ENCODE peak calls at places on chromosomes 12 and 14, in ten cellular contexts. One of them, this sample, is unnamed.

GRCh38 chr14:37550511-37550910 is 44.5 kb downstream of the FOXA1 start:
- DNase-seq in AG04450: peak; percentile 49
- DNase-seq in CD8-positive, alpha-beta T cell: no peak
- DNase-seq in NCI-H748 treated with DMSO at 0.1 percent for 48 hours: no peak
- DNase-seq in stimulated activated CD8-positive, alpha-beta memory T cell treated with anti-CD3 and anti-CD28 coated beads, Interleukin-7, amount 100 ng/mL, for 24 hours: no peak
- DNase-seq in foreskin fibroblast: peak; percentile 26
- DNase-seq in MG63: no peak
- DNase-seq in HS-5: no peak
- DNase-seq in activated T-helper 1 cell treated with Interleukin-2 at 50 U/mL for 16 hours: no peak
- DNase-seq in NCI-H2081: peak; percentile 54
- DNase-seq in this sample: peak; percentile 23

GRCh38 chr12:78568326-78569020 is 296.1 kb upstream of the SYT1 start:
- DNase-seq in AG04450: peak; percentile 2
- DNase-seq in CD8-positive, alpha-beta T cell: no peak
- DNase-seq in NCI-H748 treated with DMSO at 0.1 percent for 48 hours: no peak
- DNase-seq in stimulated activated CD8-positive, alpha-beta memory T cell treated with anti-CD3 and anti-CD28 coated beads, Interleukin-7, amount 100 ng/mL, for 24 hours: no peak
- DNase-seq in foreskin fibroblast: peak; percentile 30
- DNase-seq in MG63: no peak
- DNase-seq in HS-5: no peak
- DNase-seq in activated T-helper 1 cell treated with Interleukin-2 at 50 U/mL for 16 hours: no peak
- DNase-seq in NCI-H2081: no peak
- DNase-seq in this sample: no peak

GRCh38 chr12:79964100-79964627 is 29.3 kb upstream of the PPP1R12A start:
- DNase-seq in AG04450: no peak
- DNase-seq in CD8-positive, alpha-beta T cell: no peak
- DNase-seq in NCI-H748 treated with DMSO at 0.1 percent for 48 hours: no peak
- DNase-seq in stimulated activated CD8-positive, alpha-beta memory T cell treated with anti-CD3 and anti-CD28 coated beads, Interleukin-7, amount 100 ng/mL, for 24 hours: no peak
- DNase-seq in foreskin fibroblast: no peak
- DNase-seq in MG63: no peak
- DNase-seq in HS-5: no peak
- DNase-seq in activated T-helper 1 cell treated with Interleukin-2 at 50 U/mL for 16 hours: no peak
- DNase-seq in NCI-H2081: no peak
- DNase-seq in this sample: no peak

GRCh38 chr12:66740257-66740656 is 61.4 kb upstream of the GRIP1 start:
- DNase-seq in AG04450: no peak
- DNase-seq in CD8-positive, alpha-beta T cell: no peak
- DNase-seq in NCI-H748 treated with DMSO at 0.1 percent for 48 hours: no peak
- DNase-seq in stimulated activated CD8-positive, alpha-beta memory T cell treated with anti-CD3 and anti-CD28 coated beads, Interleukin-7, amount 100 ng/mL, for 24 hours: no peak
- DNase-seq in foreskin fibroblast: no peak
- DNase-seq in MG63: no peak
- DNase-seq in HS-5: no peak
- DNase-seq in activated T-helper 1 cell treated with Interleukin-2 at 50 U/mL for 16 hours: no peak
- DNase-seq in NCI-H2081: peak; percentile 66
- DNase-seq in this sample: no peak

GRCh38 chr14:104180561-104181165 is 42.3 kb downstream of the KIF26A start:
- DNase-seq in AG04450: no peak
- DNase-seq in CD8-positive, alpha-beta T cell: no peak
- DNase-seq in NCI-H748 treated with DMSO at 0.1 percent for 48 hours: no peak
- DNase-seq in stimulated activated CD8-positive, alpha-beta memory T cell treated with anti-CD3 and anti-CD28 coated beads, Interleukin-7, amount 100 ng/mL, for 24 hours: no peak
- DNase-seq in foreskin fibroblast: no peak
- DNase-seq in MG63: no peak
- DNase-seq in HS-5: no peak
- DNase-seq in activated T-helper 1 cell treated with Interleukin-2 at 50 U/mL for 16 hours: no peak
- DNase-seq in NCI-H2081: no peak
- DNase-seq in this sample: no peak

GRCh38 chr12:91225316-91225715 is 42.7 kb upstream of the DCN start:
- DNase-seq in AG04450: no peak
- DNase-seq in CD8-positive, alpha-beta T cell: no peak
- DNase-seq in NCI-H748 treated with DMSO at 0.1 percent for 48 hours: no peak
- DNase-seq in stimulated activated CD8-positive, alpha-beta memory T cell treated with anti-CD3 and anti-CD28 coated beads, Interleukin-7, amount 100 ng/mL, for 24 hours: no peak
- DNase-seq in foreskin fibroblast: peak; percentile 74
- DNase-seq in MG63: no peak
- DNase-seq in HS-5: no peak
- DNase-seq in activated T-helper 1 cell treated with Interleukin-2 at 50 U/mL for 16 hours: no peak
- DNase-seq in NCI-H2081: no peak
- DNase-seq in this sample: no peak

GRCh38 chr14:24162083-24162482 is 1.0 kb downstream of the IRF9 start:
- DNase-seq in AG04450: no peak
- DNase-seq in CD8-positive, alpha-beta T cell: no peak
- DNase-seq in NCI-H748 treated with DMSO at 0.1 percent for 48 hours: no peak
- DNase-seq in stimulated activated CD8-positive, alpha-beta memory T cell treated with anti-CD3 and anti-CD28 coated beads, Interleukin-7, amount 100 ng/mL, for 24 hours: no peak
- DNase-seq in foreskin fibroblast: peak; percentile 49
- DNase-seq in MG63: no peak
- DNase-seq in HS-5: no peak
- DNase-seq in activated T-helper 1 cell treated with Interleukin-2 at 50 U/mL for 16 hours: no peak
- DNase-seq in NCI-H2081: no peak
- DNase-seq in this sample: no peak

GRCh38 chr14:73752297-73752992 is 38.3 kb upstream of the PNMA1 start:
- DNase-seq in AG04450: no peak
- DNase-seq in CD8-positive, alpha-beta T cell: no peak
- DNase-seq in NCI-H748 treated with DMSO at 0.1 percent for 48 hours: no peak
- DNase-seq in stimulated activated CD8-positive, alpha-beta memory T cell treated with anti-CD3 and anti-CD28 coated beads, Interleukin-7, amount 100 ng/mL, for 24 hours: no peak
- DNase-seq in foreskin fibroblast: peak; percentile 83
- DNase-seq in MG63: peak; percentile 94
- DNase-seq in HS-5: no peak
- DNase-seq in activated T-helper 1 cell treated with Interleukin-2 at 50 U/mL for 16 hours: no peak
- DNase-seq in NCI-H2081: peak; percentile 61
- DNase-seq in this sample: no peak

GRCh38 chr14:92524603-92525185 is 11.1 kb downstream of the RIN3 start:
- DNase-seq in AG04450: no peak
- DNase-seq in CD8-positive, alpha-beta T cell: no peak
- DNase-seq in NCI-H748 treated with DMSO at 0.1 percent for 48 hours: no peak
- DNase-seq in stimulated activated CD8-positive, alpha-beta memory T cell treated with anti-CD3 and anti-CD28 coated beads, Interleukin-7, amount 100 ng/mL, for 24 hours: no peak
- DNase-seq in foreskin fibroblast: no peak
- DNase-seq in MG63: no peak
- DNase-seq in HS-5: no peak
- DNase-seq in activated T-helper 1 cell treated with Interleukin-2 at 50 U/mL for 16 hours: no peak
- DNase-seq in NCI-H2081: no peak
- DNase-seq in this sample: no peak

GRCh38 chr12:3885179-3886094 is 12.2 kb upstream of the PARP11 start:
- DNase-seq in AG04450: peak; percentile 8
- DNase-seq in CD8-positive, alpha-beta T cell: peak; percentile 28
- DNase-seq in NCI-H748 treated with DMSO at 0.1 percent for 48 hours: peak; percentile 6
- DNase-seq in stimulated activated CD8-positive, alpha-beta memory T cell treated with anti-CD3 and anti-CD28 coated beads, Interleukin-7, amount 100 ng/mL, for 24 hours: no peak
- DNase-seq in foreskin fibroblast: peak; percentile 72
- DNase-seq in MG63: no peak
- DNase-seq in HS-5: peak; percentile 37
- DNase-seq in activated T-helper 1 cell treated with Interleukin-2 at 50 U/mL for 16 hours: no peak
- DNase-seq in NCI-H2081: peak; percentile 40
- DNase-seq in this sample: peak; percentile 19

GRCh38 chr12:121860257-121860656 is 1.6 kb upstream of the HPD start:
- DNase-seq in AG04450: no peak
- DNase-seq in CD8-positive, alpha-beta T cell: no peak
- DNase-seq in NCI-H748 treated with DMSO at 0.1 percent for 48 hours: no peak
- DNase-seq in stimulated activated CD8-positive, alpha-beta memory T cell treated with anti-CD3 and anti-CD28 coated beads, Interleukin-7, amount 100 ng/mL, for 24 hours: no peak
- DNase-seq in foreskin fibroblast: no peak
- DNase-seq in MG63: no peak
- DNase-seq in HS-5: no peak
- DNase-seq in activated T-helper 1 cell treated with Interleukin-2 at 50 U/mL for 16 hours: no peak
- DNase-seq in NCI-H2081: no peak
- DNase-seq in this sample: no peak

GRCh38 chr12:70154087-70154486 is 89.1 kb upstream of the CNOT2 start:
- DNase-seq in AG04450: no peak
- DNase-seq in CD8-positive, alpha-beta T cell: no peak
- DNase-seq in NCI-H748 treated with DMSO at 0.1 percent for 48 hours: no peak
- DNase-seq in stimulated activated CD8-positive, alpha-beta memory T cell treated with anti-CD3 and anti-CD28 coated beads, Interleukin-7, amount 100 ng/mL, for 24 hours: no peak
- DNase-seq in foreskin fibroblast: peak; percentile 70
- DNase-seq in MG63: no peak
- DNase-seq in HS-5: peak; percentile 38
- DNase-seq in activated T-helper 1 cell treated with Interleukin-2 at 50 U/mL for 16 hours: no peak
- DNase-seq in NCI-H2081: no peak
- DNase-seq in this sample: no peak

GRCh38 chr14:54172562-54172961 is 215.9 kb upstream of the BMP4 start:
- DNase-seq in AG04450: no peak
- DNase-seq in CD8-positive, alpha-beta T cell: no peak
- DNase-seq in NCI-H748 treated with DMSO at 0.1 percent for 48 hours: no peak
- DNase-seq in stimulated activated CD8-positive, alpha-beta memory T cell treated with anti-CD3 and anti-CD28 coated beads, Interleukin-7, amount 100 ng/mL, for 24 hours: no peak
- DNase-seq in foreskin fibroblast: peak; percentile 25
- DNase-seq in MG63: no peak
- DNase-seq in HS-5: no peak
- DNase-seq in activated T-helper 1 cell treated with Interleukin-2 at 50 U/mL for 16 hours: no peak
- DNase-seq in NCI-H2081: no peak
- DNase-seq in this sample: no peak

GRCh38 chr12:4379410-4379809 is at the start of gene FGF23:
- DNase-seq in AG04450: no peak
- DNase-seq in CD8-positive, alpha-beta T cell: no peak
- DNase-seq in NCI-H748 treated with DMSO at 0.1 percent for 48 hours: no peak
- DNase-seq in stimulated activated CD8-positive, alpha-beta memory T cell treated with anti-CD3 and anti-CD28 coated beads, Interleukin-7, amount 100 ng/mL, for 24 hours: no peak
- DNase-seq in foreskin fibroblast: peak; percentile 48
- DNase-seq in MG63: peak; percentile 26
- DNase-seq in HS-5: no peak
- DNase-seq in activated T-helper 1 cell treated with Interleukin-2 at 50 U/mL for 16 hours: no peak
- DNase-seq in NCI-H2081: no peak
- DNase-seq in this sample: no peak

GRCh38 chr14:23351681-23352505 is 794 bp downstream of the SLC22A17 start:
- DNase-seq in AG04450: no peak
- DNase-seq in CD8-positive, alpha-beta T cell: no peak
- DNase-seq in NCI-H748 treated with DMSO at 0.1 percent for 48 hours: no peak
- DNase-seq in stimulated activated CD8-positive, alpha-beta memory T cell treated with anti-CD3 and anti-CD28 coated beads, Interleukin-7, amount 100 ng/mL, for 24 hours: no peak
- DNase-seq in foreskin fibroblast: peak; percentile 21
- DNase-seq in MG63: no peak
- DNase-seq in HS-5: no peak
- DNase-seq in activated T-helper 1 cell treated with Interleukin-2 at 50 U/mL for 16 hours: no peak
- DNase-seq in NCI-H2081: no peak
- DNase-seq in this sample: no peak

GRCh38 chr14:93137864-93138263 is 22.1 kb upstream of the ITPK1 start:
- DNase-seq in AG04450: no peak
- DNase-seq in CD8-positive, alpha-beta T cell: no peak
- DNase-seq in NCI-H748 treated with DMSO at 0.1 percent for 48 hours: peak; percentile 55
- DNase-seq in stimulated activated CD8-positive, alpha-beta memory T cell treated with anti-CD3 and anti-CD28 coated beads, Interleukin-7, amount 100 ng/mL, for 24 hours: no peak
- DNase-seq in foreskin fibroblast: no peak
- DNase-seq in MG63: no peak
- DNase-seq in HS-5: no peak
- DNase-seq in activated T-helper 1 cell treated with Interleukin-2 at 50 U/mL for 16 hours: no peak
- DNase-seq in NCI-H2081: peak; percentile 69
- DNase-seq in this sample: no peak

GRCh38 chr12:79710707-79711483 is 20.1 kb upstream of the PAWR start:
- DNase-seq in AG04450: no peak
- DNase-seq in CD8-positive, alpha-beta T cell: no peak
- DNase-seq in NCI-H748 treated with DMSO at 0.1 percent for 48 hours: no peak
- DNase-seq in stimulated activated CD8-positive, alpha-beta memory T cell treated with anti-CD3 and anti-CD28 coated beads, Interleukin-7, amount 100 ng/mL, for 24 hours: no peak
- DNase-seq in foreskin fibroblast: no peak
- DNase-seq in MG63: no peak
- DNase-seq in HS-5: no peak
- DNase-seq in activated T-helper 1 cell treated with Interleukin-2 at 50 U/mL for 16 hours: no peak
- DNase-seq in NCI-H2081: no peak
- DNase-seq in this sample: no peak

GRCh38 chr14:52078093-52078492 is 9.2 kb upstream of the NID2 start:
- DNase-seq in AG04450: no peak
- DNase-seq in CD8-positive, alpha-beta T cell: no peak
- DNase-seq in NCI-H748 treated with DMSO at 0.1 percent for 48 hours: no peak
- DNase-seq in stimulated activated CD8-positive, alpha-beta memory T cell treated with anti-CD3 and anti-CD28 coated beads, Interleukin-7, amount 100 ng/mL, for 24 hours: no peak
- DNase-seq in foreskin fibroblast: peak; percentile 81
- DNase-seq in MG63: no peak
- DNase-seq in HS-5: no peak
- DNase-seq in activated T-helper 1 cell treated with Interleukin-2 at 50 U/mL for 16 hours: no peak
- DNase-seq in NCI-H2081: no peak
- DNase-seq in this sample: no peak

GRCh38 chr14:89748004-89748403 is 206.5 kb downstream of the EFCAB11 start:
- DNase-seq in AG04450: peak; percentile 30
- DNase-seq in CD8-positive, alpha-beta T cell: no peak
- DNase-seq in NCI-H748 treated with DMSO at 0.1 percent for 48 hours: no peak
- DNase-seq in stimulated activated CD8-positive, alpha-beta memory T cell treated with anti-CD3 and anti-CD28 coated beads, Interleukin-7, amount 100 ng/mL, for 24 hours: no peak
- DNase-seq in foreskin fibroblast: peak; percentile 27
- DNase-seq in MG63: no peak
- DNase-seq in HS-5: no peak
- DNase-seq in activated T-helper 1 cell treated with Interleukin-2 at 50 U/mL for 16 hours: no peak
- DNase-seq in NCI-H2081: no peak
- DNase-seq in this sample: no peak

GRCh38 chr12:130405332-130405731 is 67.6 kb downstream of the PIWIL1 start:
- DNase-seq in AG04450: no peak
- DNase-seq in CD8-positive, alpha-beta T cell: no peak
- DNase-seq in NCI-H748 treated with DMSO at 0.1 percent for 48 hours: no peak
- DNase-seq in stimulated activated CD8-positive, alpha-beta memory T cell treated with anti-CD3 and anti-CD28 coated beads, Interleukin-7, amount 100 ng/mL, for 24 hours: no peak
- DNase-seq in foreskin fibroblast: no peak
- DNase-seq in MG63: no peak
- DNase-seq in HS-5: no peak
- DNase-seq in activated T-helper 1 cell treated with Interleukin-2 at 50 U/mL for 16 hours: no peak
- DNase-seq in NCI-H2081: no peak
- DNase-seq in this sample: no peak

GRCh38 chr12:45216297-45216982 is 545 bp downstream of the ANO6 start:
- DNase-seq in AG04450: no peak
- DNase-seq in CD8-positive, alpha-beta T cell: peak; percentile 32
- DNase-seq in NCI-H748 treated with DMSO at 0.1 percent for 48 hours: peak; percentile 11
- DNase-seq in stimulated activated CD8-positive, alpha-beta memory T cell treated with anti-CD3 and anti-CD28 coated beads, Interleukin-7, amount 100 ng/mL, for 24 hours: peak; percentile 20
- DNase-seq in foreskin fibroblast: peak; percentile 73
- DNase-seq in MG63: peak; percentile 57
- DNase-seq in HS-5: no peak
- DNase-seq in activated T-helper 1 cell treated with Interleukin-2 at 50 U/mL for 16 hours: peak; percentile 32
- DNase-seq in NCI-H2081: peak; percentile 53
- DNase-seq in this sample: no peak

GRCh38 chr14:38197001-38197760 is 10.5 kb upstream of the SSTR1 start:
- DNase-seq in AG04450: no peak
- DNase-seq in CD8-positive, alpha-beta T cell: no peak
- DNase-seq in NCI-H748 treated with DMSO at 0.1 percent for 48 hours: no peak
- DNase-seq in stimulated activated CD8-positive, alpha-beta memory T cell treated with anti-CD3 and anti-CD28 coated beads, Interleukin-7, amount 100 ng/mL, for 24 hours: no peak
- DNase-seq in foreskin fibroblast: peak; percentile 33
- DNase-seq in MG63: no peak
- DNase-seq in HS-5: peak; percentile 32
- DNase-seq in activated T-helper 1 cell treated with Interleukin-2 at 50 U/mL for 16 hours: no peak
- DNase-seq in NCI-H2081: no peak
- DNase-seq in this sample: peak; percentile 75